ENCODE peak calls at places on chromosomes 16 and 17, in seven cellular contexts. F is IMR-90; C is aorta; V is adipocyte; P is adrenal gland; M is PC-9; Z is CD4-positive, alpha-beta memory T cell. T is an unnamed sample. For H3K36me3, H3K4me1 and H3K27me3, the result is how much of the 10 kb centered on the place peaks cover.

GRCh38 chr16:1823821-1824220 is 2.8 kb downstream of the HAGH start:
- DNase-seq in F (peak), C (no peak), V (peak), P (peak), M (peak), Z (no peak), T (no peak)

GRCh38 chr16:15440852-15441251 is 6.5 kb downstream of the BMERB1 start:
- DNase-seq in F (peak), C (no peak), V (peak), P (peak), M (no peak), Z (no peak), T (no peak)

GRCh38 chr17:46929413-46929812 is 6.5 kb downstream of the GOSR2 start:
- DNase-seq in F (peak), C (no peak), V (peak), P (no peak), M (no peak), Z (no peak), T (no peak)

GRCh38 chr16:50539053-50539615 is 9.1 kb upstream of the NKD1 start:
- DNase-seq in F (no peak), C (no peak), V (no peak), P (no peak), M (no peak), Z (no peak), T (no peak)

GRCh38 chr16:67926181-67926742 is 5.4 kb downstream of the CTRL start:
- DNase-seq in F (peak), C (peak), V (peak), P (no peak), M (no peak), Z (no peak), T (no peak)

GRCh38 chr17:53570731-53571130 is 252.0 kb upstream of the KIF2B start:
- DNase-seq in F (no peak), C (no peak), V (no peak), P (no peak), M (no peak), Z (no peak), T (no peak)

GRCh38 chr17:66965801-66966528 is 1.5 kb downstream of the CACNG4 start:
- DNase-seq in F (no peak), C (no peak), V (no peak), P (no peak), M (peak), Z (no peak), T (peak)

GRCh38 chr16:69796285-69797118 is 34.4 kb downstream of the WWP2 start:
- DNase-seq in F (peak), C (no peak), V (peak), P (no peak), M (peak), Z (peak), T (peak)

GRCh38 chr16:79098897-79099296 is 501.6 kb downstream of the MAF start:
- DNase-seq in F (no peak), C (no peak), V (no peak), P (no peak), M (no peak), Z (no peak), T (no peak)

GRCh38 chr16:57039148-57039812 is 49.9 kb downstream of the NLRC5 start:
- DNase-seq in F (peak), C (no peak), V (peak), P (no peak), M (no peak), Z (peak), T (no peak)

GRCh38 chr16:50323335-50324011 is 45.3 kb downstream of the BRD7 start:
- DNase-seq in F (peak), C (no peak), V (peak), P (peak), M (no peak), Z (no peak), T (no peak)

GRCh38 chr16:67882374-67883145 is 2.1 kb upstream of the NRN1L start:
- DNase-seq in F (no peak), C (no peak), V (no peak), P (peak), M (no peak), Z (no peak), T (no peak)

GRCh38 chr17:78075545-78075944 is 53.0 kb downstream of the TMC6 start:
- DNase-seq in F (no peak), C (no peak), V (no peak), P (no peak), M (no peak), Z (no peak), T (no peak)

GRCh38 chr16:84503751-84504395 is 586 bp downstream of the MEAK7 start:
- DNase-seq in F (peak), C (peak), V (peak), P (peak), M (peak), Z (no peak), T (no peak)

GRCh38 chr17:76382803-76383644 is 1.4 kb upstream of the SPHK1 start:
- DNase-seq in F (peak), C (peak), V (peak), P (no peak), M (peak), Z (peak), T (peak)

GRCh38 chr16:81693047-81693446 is 86.0 kb upstream of the PLCG2 start:
- DNase-seq in F (peak), C (no peak), V (no peak), P (no peak), M (no peak), Z (no peak), T (no peak)

GRCh38 chr17:21353326-21354010 is 22.7 kb upstream of the KCNJ12 start:
- DNase-seq in F (no peak), C (peak), V (peak), P (no peak), M (no peak), Z (no peak), T (no peak)

GRCh38 chr17:43003542-43004172 is 2.9 kb upstream of the IFI35 start:
- DNase-seq in F (peak), C (peak), V (no peak), P (peak), M (peak), Z (no peak), T (no peak)

GRCh38 chr17:64130559-64131001 is 636 bp upstream of the ERN1 start:
- DNase-seq in F (peak), C (peak), V (peak), P (peak), M (no peak), Z (no peak), T (peak)

GRCh38 chr17:32256012-32256694 is 9.5 kb upstream of the RHBDL3 start:
- DNase-seq in F (peak), C (no peak), V (no peak), P (no peak), M (no peak), Z (no peak), T (no peak)

GRCh38 chr17:7940743-7941142 is 8.7 kb downstream of the CNTROB start:
- DNase-seq in F (no peak), C (no peak), V (no peak), P (no peak), M (no peak), Z (no peak), T (no peak)

GRCh38 chr17:43334744-43335400 is 63.9 kb upstream of the ARL4D start:
- DNase-seq in F (no peak), C (no peak), V (no peak), P (no peak), M (no peak), Z (no peak), T (no peak)

GRCh38 chr17:73956595-73957465 is 246.6 kb upstream of the RPL38 start:
- DNase-seq in F (no peak), C (no peak), V (no peak), P (peak), M (peak), Z (peak), T (peak)

GRCh38 chr17:44197980-44198720 is 1.5 kb downstream of the ATXN7L3 start:
- DNase-seq in F (peak), C (peak), V (peak), P (no peak), M (peak), Z (peak), T (peak)

GRCh38 chr17:82854226-82854625 is 14.4 kb upstream of the ZNF750 start:
- DNase-seq in F (no peak), C (peak), V (no peak), P (no peak), M (no peak), Z (no peak), T (no peak)

GRCh38 chr17:57332501-57332900 is 76.2 kb downstream of the MSI2 start:
- DNase-seq in F (no peak), C (no peak), V (no peak), P (peak), M (no peak), Z (no peak), T (no peak)
- H3K36me3 ChIP-seq in F (under half), C (under half), V (under half), P (under half), M (under half), Z (under half), T (under half)

DNA sequence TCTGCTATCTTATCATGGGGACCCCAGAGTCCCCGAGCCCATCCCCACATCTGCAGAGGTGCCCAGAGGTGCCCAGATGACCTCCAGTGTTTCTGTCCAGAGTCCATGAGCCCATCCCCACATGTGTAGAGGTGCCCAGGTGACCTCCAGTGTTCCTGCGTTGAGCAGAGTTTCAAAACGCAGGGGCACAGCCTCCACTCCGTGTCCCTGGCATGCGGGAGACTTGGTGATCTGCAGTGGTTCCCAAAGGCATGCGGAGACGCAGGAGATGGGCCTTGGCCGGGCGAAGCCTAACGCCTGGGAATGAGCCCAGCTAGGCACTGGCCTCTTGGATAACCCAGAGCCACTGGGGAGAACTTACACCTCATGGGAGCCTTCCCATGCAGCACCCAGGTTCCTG is 41.3 kb downstream of the COX4I1 start:
- DNase-seq in F (no peak), C (peak), V (no peak), P (no peak), M (no peak), Z (no peak), T (no peak)
- H3K4me1 ChIP-seq in F (under half), C (under half), V (under half), P (under half), M (under half), Z (under half), T (under half)

DNA sequence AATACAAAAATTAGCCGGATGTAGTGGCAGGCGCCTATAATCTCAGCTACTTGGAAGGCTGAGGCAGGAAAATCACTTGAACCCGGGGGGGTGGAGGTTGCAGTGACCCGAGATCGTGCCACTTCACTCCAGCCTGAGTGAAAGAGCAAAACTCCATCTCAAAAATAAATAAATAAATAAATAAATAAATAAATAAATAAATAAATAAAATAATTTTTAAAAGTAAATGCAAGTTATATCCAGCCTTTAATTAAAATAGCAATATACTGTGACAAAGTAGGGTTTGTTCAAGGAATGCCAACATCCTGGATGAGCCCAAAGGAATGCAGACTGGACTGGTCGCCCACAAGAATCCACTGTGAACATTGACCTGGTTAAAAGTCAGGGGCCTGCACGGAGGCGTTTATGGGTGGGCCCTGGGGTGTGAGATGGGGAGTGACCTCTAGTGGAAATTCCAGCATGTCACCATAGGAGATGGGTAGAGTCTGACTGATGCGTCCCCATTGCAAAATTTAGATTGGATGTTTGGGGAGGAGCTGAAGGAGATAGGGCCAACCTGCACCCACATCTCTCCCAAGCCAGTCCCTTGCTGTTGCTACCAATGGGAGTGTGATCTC is 9.7 kb upstream of the PIK3R5 start:
- DNase-seq in F (no peak), C (no peak), V (no peak), P (no peak), M (no peak), Z (no peak), T (no peak)
- H3K27me3 ChIP-seq in F (under half), C (under half), V (under half), P (under half), M (under half), Z (under half), T (under half)

DNA sequence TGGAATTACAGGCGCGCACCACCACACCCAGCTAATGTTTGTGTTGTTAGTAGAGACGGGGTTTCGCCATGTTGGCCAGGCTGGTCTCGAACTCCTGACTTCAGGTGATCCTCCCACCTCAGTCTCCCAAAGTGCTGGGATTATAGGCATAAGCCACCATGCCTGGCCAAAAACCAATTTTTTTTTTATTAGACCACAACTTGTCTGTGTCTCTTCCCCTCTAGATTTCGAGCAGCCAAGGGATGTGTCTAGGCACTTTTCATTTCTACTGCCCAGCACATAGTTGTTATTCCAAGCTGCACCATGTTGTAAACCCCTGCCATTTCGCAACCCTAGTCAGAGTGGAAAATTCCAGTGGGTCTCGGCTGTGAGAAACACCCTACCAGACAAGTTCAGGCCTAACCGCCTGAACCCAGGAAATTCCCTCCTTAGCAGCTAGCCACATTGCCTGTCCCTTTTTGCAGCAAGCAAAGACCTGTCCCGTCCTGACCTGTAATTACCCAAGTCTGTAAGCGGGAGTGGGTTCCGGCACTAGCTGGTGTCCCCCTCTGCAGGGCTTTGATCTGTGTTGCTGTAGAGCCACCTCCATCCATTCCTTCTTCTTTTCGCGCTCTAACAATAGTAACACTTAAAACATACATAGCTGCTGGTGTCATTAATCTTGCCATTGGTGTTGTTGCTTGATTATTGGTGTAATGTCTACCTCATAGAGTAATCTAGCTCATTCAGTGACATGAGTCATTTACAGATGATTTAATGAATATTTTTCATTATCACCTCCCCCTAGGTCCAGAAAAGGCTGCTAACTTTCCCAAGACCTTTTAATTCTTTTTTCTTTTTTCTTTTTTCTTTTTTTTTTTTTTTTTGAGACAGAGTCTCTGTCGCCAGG is 77.3 kb upstream of the ATF7IP2 start:
- DNase-seq in F (no peak), C (no peak), V (no peak), P (no peak), M (no peak), Z (no peak), T (no peak)
- H3K36me3 ChIP-seq in F (under half), C (under half), V (under half), P (under half), M (under half), Z (under half), T (under half)

DNA sequence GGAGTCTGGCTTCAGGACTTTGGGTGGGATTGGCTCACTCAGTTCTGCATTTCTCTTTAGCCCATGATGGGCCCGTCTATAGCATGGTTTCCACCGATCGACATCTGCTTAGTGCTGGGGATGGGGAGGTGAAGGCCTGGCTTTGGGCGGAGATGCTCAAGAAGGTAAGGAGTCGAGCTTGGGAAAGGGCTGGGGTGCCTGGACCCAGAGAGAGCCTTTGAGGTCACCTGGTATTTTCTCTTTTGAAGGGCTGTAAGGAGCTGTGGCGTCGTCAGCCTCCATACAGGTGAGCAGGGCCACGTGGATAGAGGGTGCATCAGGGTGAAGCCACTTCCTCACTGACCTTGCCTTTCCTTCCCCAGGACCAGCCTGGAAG is 2.2 kb downstream of the THOC6 start:
- DNase-seq in F (no peak), C (no peak), V (no peak), P (no peak), M (no peak), Z (no peak), T (no peak)
- H3K4me1 ChIP-seq in F (under half), C (under half), V (under half), P (under half), M (under half), Z (half or more), T (under half)

GRCh38 chr17:79435296-79435695 is 175.6 kb downstream of the RBFOX3 start:
- DNase-seq in F (no peak), C (no peak), V (no peak), P (no peak), M (no peak), Z (no peak), T (no peak)
- H3K27me3 ChIP-seq in F (under half), C (under half), V (half or more), P (under half), M (half or more), Z (under half), T (under half)

DNA sequence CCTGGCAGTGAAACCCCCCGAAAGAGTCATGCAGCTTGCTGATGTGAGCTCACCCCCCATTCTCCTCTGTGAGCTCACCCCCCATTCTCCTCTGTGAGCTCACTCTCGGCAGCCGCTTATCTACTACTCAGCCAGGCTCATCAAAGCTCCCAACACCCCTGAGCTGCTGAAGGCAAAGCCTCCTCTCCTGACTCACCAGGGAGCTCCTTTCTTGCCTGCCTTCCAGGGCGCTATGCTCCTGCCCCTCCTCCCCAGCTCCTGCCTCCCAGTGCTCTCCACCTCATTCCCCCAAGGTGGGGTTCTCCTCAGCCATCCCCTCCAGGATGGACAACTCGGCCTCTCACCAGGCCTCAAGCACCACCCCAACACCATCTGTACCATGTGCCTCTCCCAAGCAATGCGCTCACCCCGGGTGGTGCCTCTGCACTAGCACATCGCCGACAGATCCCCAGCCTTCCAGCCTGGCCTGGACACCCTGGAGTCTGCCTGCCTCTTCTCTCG is 27.7 kb upstream of the FAAP100 start:
- DNase-seq in F (peak), C (no peak), V (peak), P (no peak), M (no peak), Z (no peak), T (no peak)
- H3K36me3 ChIP-seq in F (under half), C (under half), V (half or more), P (under half), M (under half), Z (under half), T (under half)

T was measured in colonic mucosa.